ENCODE peak calls at places on chromosomes 2 and 18, in five cellular contexts. P is H1, B is heart left ventricle, A is gastrocnemius medialis, D is GM12891. G is an unnamed sample.

GRCh38 chr2:136410673-136411072 is 292.7 kb upstream of the CXCR4 start:
- DNase-seq in P (no peak), B (no peak), A (no peak), D (no peak), G (no peak)

GRCh38 chr2:172833898-172834297 is 98.3 kb downstream of the RAPGEF4 start:
- DNase-seq in P (no peak), B (no peak), A (no peak), D (no peak), G (no peak)

GRCh38 chr18:53380063-53380639 is 844.3 kb downstream of the MBD2 start:
- DNase-seq in P (no peak), B (no peak), A (no peak), D (no peak), G (peak)

GRCh38 chr2:149645391-149645790 is 57.8 kb upstream of the MMADHC start:
- DNase-seq in P (no peak), B (no peak), A (no peak), D (no peak), G (no peak)

GRCh38 chr2:229492034-229492433 is 220.9 kb upstream of the PID1 start:
- DNase-seq in P (no peak), B (no peak), A (no peak), D (no peak), G (no peak)

GRCh38 chr2:38751847-38752410 is 768 bp upstream of the SRSF7 start:
- DNase-seq in P (no peak), B (no peak), A (no peak), D (no peak), G (no peak)

GRCh38 chr2:110860620-110861019 is 128.2 kb downstream of the ACOXL start:
- DNase-seq in P (no peak), B (no peak), A (no peak), D (no peak), G (no peak)

GRCh38 chr2:102040229-102040628 is 48.5 kb downstream of the IL1R2 start:
- DNase-seq in P (no peak), B (no peak), A (peak), D (no peak), G (no peak)

GRCh38 chr2:157891630-157892016 is 15.5 kb upstream of the ACVR1 start:
- DNase-seq in P (no peak), B (no peak), A (no peak), D (no peak), G (no peak)

GRCh38 chr2:232457121-232458011 is 1.4 kb downstream of the ALPI start:
- DNase-seq in P (no peak), B (no peak), A (no peak), D (no peak), G (no peak)

GRCh38 chr2:1985571-1985970 is 241.3 kb upstream of the PXDN start:
- DNase-seq in P (no peak), B (no peak), A (no peak), D (no peak), G (no peak)

GRCh38 chr2:38574278-38574677 is 28.4 kb downstream of the HNRNPLL start:
- DNase-seq in P (no peak), B (no peak), A (no peak), D (no peak), G (no peak)

GRCh38 chr2:157292853-157293252 is 32.8 kb downstream of the ERMN start:
- DNase-seq in P (no peak), B (no peak), A (no peak), D (no peak), G (no peak)

GRCh38 chr18:22827216-22827615 is 105.9 kb upstream of the RBBP8 start:
- DNase-seq in P (no peak), B (no peak), A (no peak), D (no peak), G (no peak)

GRCh38 chr2:158497486-158497885 is 40.7 kb downstream of the PKP4 start:
- DNase-seq in P (no peak), B (no peak), A (no peak), D (no peak), G (no peak)

GRCh38 chr2:143581989-143582719 is 452.9 kb downstream of the ARHGAP15 start:
- DNase-seq in P (no peak), B (no peak), A (no peak), D (no peak), G (no peak)

GRCh38 chr2:220528180-220528579 is 900.8 kb downstream of the SLC4A3 start:
- DNase-seq in P (no peak), B (no peak), A (no peak), D (no peak), G (no peak)

GRCh38 chr2:144580521-144581153 is 60.7 kb upstream of the ZEB2 start:
- DNase-seq in P (no peak), B (no peak), A (no peak), D (no peak), G (no peak)

GRCh38 chr2:241461693-241462677 is 46.4 kb downstream of the STK25 start:
- DNase-seq in P (no peak), B (no peak), A (no peak), D (no peak), G (no peak)

GRCh38 chr2:79941172-79941571 is 363.4 kb downstream of the LRRTM1 start:
- DNase-seq in P (no peak), B (no peak), A (no peak), D (no peak), G (no peak)

GRCh38 chr2:8103085-8103708 is 578.7 kb upstream of the ID2 start:
- DNase-seq in P (no peak), B (no peak), A (no peak), D (no peak), G (no peak)

GRCh38 chr2:226611944-226612318 is 187.7 kb downstream of the IRS1 start:
- DNase-seq in P (no peak), B (no peak), A (no peak), D (no peak), G (peak)
- TF ChIP-seq POLR2A in P (no peak), B (no peak), A (no peak), D (no peak), G (no peak)

DNA sequence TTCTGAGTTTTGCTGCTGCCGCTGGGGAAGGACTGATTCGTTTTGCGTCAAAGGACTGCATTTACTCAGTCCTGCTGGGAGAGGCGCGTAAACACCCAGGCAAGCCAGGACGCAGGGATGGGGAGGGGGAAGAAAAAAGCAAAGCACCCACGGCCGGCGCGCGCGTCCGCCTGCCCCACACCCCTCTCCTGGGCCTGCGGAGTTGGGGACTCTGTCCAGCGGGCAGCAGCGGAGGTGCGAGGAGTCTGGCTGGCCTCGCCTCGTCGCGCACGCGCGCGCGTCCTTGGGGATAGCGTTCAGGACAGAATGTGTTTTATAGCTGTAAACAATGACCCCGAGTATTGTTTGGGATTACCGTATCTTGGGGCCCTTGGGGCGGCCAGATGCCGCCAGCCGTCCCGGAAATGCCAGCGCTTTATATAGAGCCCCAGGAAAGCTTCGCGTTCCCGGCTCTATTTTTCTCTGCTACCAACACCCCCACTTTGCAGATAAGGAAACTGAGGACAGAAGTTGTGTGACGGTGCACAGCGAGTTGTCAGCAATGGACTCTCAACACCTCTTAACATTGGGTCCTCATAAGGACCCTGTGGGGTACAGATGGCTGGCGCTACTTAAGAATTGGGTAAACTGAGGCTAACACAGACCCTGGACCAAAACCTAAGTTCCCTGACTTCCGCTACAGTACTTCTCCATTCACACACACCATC is 1.6 kb upstream of the FOSL2 start:
- DNase-seq in P (no peak), B (peak), A (peak), D (no peak), G (peak)
- TF ChIP-seq POLR2A in P (no peak), B (no peak), A (no peak), D (no peak), G (no peak)

GRCh38 chr2:231124833-231125232 is at the start of gene HTR2B:
- DNase-seq in P (no peak), B (no peak), A (no peak), D (no peak), G (no peak)
- TF ChIP-seq POLR2A in P (no peak), B (no peak), A (no peak), D (no peak), G (no peak)

GRCh38 chr2:213020268-213020667 is 131.1 kb downstream of the IKZF2 start:
- DNase-seq in P (no peak), B (no peak), A (no peak), D (no peak), G (no peak)
- TF ChIP-seq POLR2A in P (no peak), B (no peak), A (no peak), D (no peak), G (no peak)

GRCh38 chr2:64400733-64401500 is 53.0 kb upstream of the LGALSL start:
- DNase-seq in P (no peak), B (no peak), A (peak), D (no peak), G (no peak)

GRCh38 chr2:64403426-64403825 is 50.5 kb upstream of the LGALSL start:
- DNase-seq in P (no peak), B (no peak), A (no peak), D (no peak), G (no peak)

GRCh38 chr2:64400103-64400728 is 53.7 kb upstream of the LGALSL start:
- DNase-seq in P (no peak), B (no peak), A (no peak), D (no peak), G (no peak)

GRCh38 chr2:64402876-64403275 is 51.1 kb upstream of the LGALSL start:
- DNase-seq in P (no peak), B (no peak), A (peak), D (no peak), G (no peak)

DNA sequence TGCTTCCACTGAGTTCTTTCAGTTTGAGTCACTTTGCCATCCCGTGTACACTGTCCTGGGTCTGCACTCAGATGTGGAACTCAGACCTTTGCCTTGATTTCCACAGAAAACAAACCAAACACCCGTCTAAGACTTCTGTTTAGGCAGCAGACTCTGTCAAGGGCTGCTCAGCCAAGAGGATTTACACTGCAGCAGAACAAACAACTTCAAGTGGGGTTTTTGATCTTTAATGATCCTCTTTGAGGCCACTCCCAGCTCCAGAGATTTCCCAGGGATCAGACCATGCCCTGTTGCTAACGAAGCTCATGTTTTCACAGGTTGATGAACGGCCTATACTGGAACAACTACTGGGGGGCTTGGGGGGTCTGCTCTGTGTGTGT is 52.5 kb upstream of the LGALSL start:
- DNase-seq in P (no peak), B (no peak), A (no peak), D (no peak), G (no peak)
- TF ChIP-seq POLR2A in P (no peak), B (no peak), A (no peak), D (no peak), G (no peak)

GRCh38 chr2:73175663-73176204 is 26.6 kb upstream of the NOTO start:
- DNase-seq in P (no peak), B (peak), A (peak), D (no peak), G (no peak)
- TF ChIP-seq POLR2A in P (no peak), B (no peak), A (no peak), D (no peak), G (no peak)

GRCh38 chr18:49617329-49617695 is 55.5 kb downstream of the LIPG start:
- DNase-seq in P (no peak), B (no peak), A (no peak), D (no peak), G (no peak)

GRCh38 chr18:49616618-49617328 is 54.9 kb downstream of the LIPG start:
- DNase-seq in P (no peak), B (no peak), A (no peak), D (no peak), G (no peak)

GRCh38 chr18:49617846-49618245 is 56.0 kb downstream of the LIPG start:
- DNase-seq in P (no peak), B (no peak), A (no peak), D (no peak), G (no peak)

GRCh38 chr18:49619792-49620191 is 57.9 kb downstream of the LIPG start:
- DNase-seq in P (no peak), B (no peak), A (no peak), D (no peak), G (no peak)

DNA sequence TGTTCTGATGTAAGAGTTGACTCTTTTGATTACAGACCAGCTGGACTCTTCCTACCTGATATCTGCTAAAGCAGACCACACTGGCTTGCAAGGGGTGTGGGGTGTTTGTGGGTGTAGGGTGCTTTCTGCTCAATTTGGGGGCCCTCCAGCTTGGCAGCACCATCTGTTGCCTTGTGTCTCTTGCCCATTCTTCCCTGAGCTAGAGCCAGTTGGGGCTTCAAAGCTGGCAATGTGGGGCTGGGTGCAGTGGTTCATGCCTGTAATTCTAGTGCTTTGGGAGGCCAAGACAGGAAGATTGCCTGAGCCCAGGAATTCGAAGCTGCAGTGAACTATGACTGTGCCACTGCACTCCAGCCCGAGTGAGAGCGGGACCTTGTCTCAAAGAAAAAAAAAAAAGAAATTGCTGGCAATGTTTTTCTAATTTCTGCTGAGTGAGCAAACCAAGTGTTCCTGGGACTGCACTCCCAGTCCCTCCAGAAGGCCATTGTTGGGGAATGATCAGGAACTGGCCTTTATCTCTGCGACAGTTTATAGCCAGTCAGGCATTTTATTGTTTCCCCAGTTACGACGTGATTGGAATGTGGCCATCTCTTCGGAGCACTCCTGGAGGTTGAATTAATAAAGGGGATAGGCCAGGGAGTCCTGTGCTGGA is 57.0 kb downstream of the LIPG start:
- DNase-seq in P (no peak), B (no peak), A (no peak), D (no peak), G (no peak)
- TF ChIP-seq POLR2A in P (no peak), B (no peak), A (no peak), D (no peak), G (no peak)